ENCODE peak calls at places on chromosomes 6 and 20, in ten cellular contexts. S, B, Q, I, G, M, D, Z, A and N are unnamed samples.

GRCh38 chr6:20647585-20647984 is 113.3 kb downstream of the CDKAL1 start:
- DNase-seq in S (no peak), B (no peak), Q (no peak), I (no peak), G (no peak), M (no peak), D (no peak), Z (no peak), A (no peak), N (no peak)

GRCh38 chr6:170212956-170213636 is 77.8 kb downstream of the DLL1 start:
- DNase-seq in S (no peak), B (no peak), Q (no peak), I (no peak), G (no peak), M (no peak), D (no peak), Z (no peak), A (no peak), N (no peak)

GRCh38 chr6:43762410-43762768 is 7.6 kb upstream of the VEGFA start:
- DNase-seq in S (no peak), B (no peak), Q (no peak), I (no peak), G (no peak), M (no peak), D (no peak), Z (no peak), A (no peak), N (no peak)

GRCh38 chr20:53656653-53657288 is 63.1 kb upstream of the ZNF217 start:
- DNase-seq in S (no peak), B (no peak), Q (peak; percentile 72), I (no peak), G (peak; percentile 75), M (peak; percentile 69), D (no peak), Z (no peak), A (no peak), N (no peak)

GRCh38 chr20:51631011-51631950 is 88.8 kb upstream of the NFATC2 start:
- DNase-seq in S (no peak), B (peak; percentile 63), Q (peak; percentile 99), I (peak; percentile 85), G (peak; percentile 99), M (peak; percentile 94), D (no peak), Z (no peak), A (peak; percentile 99), N (no peak)

GRCh38 chr20:18018100-18018499 is 39.6 kb downstream of the OVOL2 start:
- DNase-seq in S (no peak), B (no peak), Q (no peak), I (no peak), G (no peak), M (no peak), D (no peak), Z (no peak), A (no peak), N (no peak)

GRCh38 chr20:44017905-44018683 is 103.4 kb downstream of the TOX2 start:
- DNase-seq in S (no peak), B (no peak), Q (peak; percentile 72), I (peak; percentile 75), G (peak; percentile 89), M (peak; percentile 82), D (peak; percentile 99), Z (no peak), A (peak; percentile 79), N (no peak)

GRCh38 chr6:38973178-38974057 is 75.2 kb upstream of the GLP1R start:
- DNase-seq in S (no peak), B (no peak), Q (peak; percentile 78), I (peak; percentile 63), G (peak; percentile 87), M (peak; percentile 96), D (peak; percentile 59), Z (no peak), A (peak; percentile 63), N (peak; percentile 21)

GRCh38 chr20:56348746-56349145 is 10.0 kb upstream of the FAM210B start:
- DNase-seq in S (no peak), B (no peak), Q (no peak), I (no peak), G (no peak), M (no peak), D (no peak), Z (no peak), A (no peak), N (no peak)

GRCh38 chr6:149863846-149864577 is at the start of gene LRP11:
- DNase-seq in S (peak; percentile 67), B (peak; percentile 82), Q (peak; percentile 85), I (peak; percentile 82), G (peak; percentile 80), M (peak; percentile 71), D (peak; percentile 88), Z (peak; percentile 75), A (no peak), N (peak; percentile 89)

GRCh38 chr6:131459005-131459404 is 114.0 kb upstream of the ARG1 start:
- DNase-seq in S (no peak), B (no peak), Q (no peak), I (no peak), G (no peak), M (no peak), D (no peak), Z (no peak), A (no peak), N (no peak)

GRCh38 chr20:39429716-39430115 is 467.6 kb downstream of the DHX35 start:
- DNase-seq in S (no peak), B (no peak), Q (no peak), I (peak; percentile 19), G (no peak), M (peak; percentile 5), D (peak; percentile 4), Z (no peak), A (no peak), N (no peak)

GRCh38 chr20:53829086-53829703 is 235.6 kb upstream of the ZNF217 start:
- DNase-seq in S (no peak), B (no peak), Q (peak; percentile 94), I (peak; percentile 93), G (peak; percentile 99), M (peak; percentile 98), D (no peak), Z (no peak), A (peak; percentile 93), N (no peak)

GRCh38 chr20:31476313-31476623 is 1.2 kb downstream of the REM1 start:
- DNase-seq in S (no peak), B (no peak), Q (no peak), I (no peak), G (no peak), M (no peak), D (no peak), Z (no peak), A (no peak), N (no peak)

GRCh38 chr6:126258150-126258549 is 81.8 kb upstream of the CENPW start:
- DNase-seq in S (no peak), B (no peak), Q (no peak), I (no peak), G (no peak), M (no peak), D (no peak), Z (no peak), A (no peak), N (no peak)